ENCODE peak calls at places on chromosomes 4 and X, in nine cellular contexts. D is cardiac muscle cell; H is aorta; I is colonic mucosa; N is coronary artery; K is naive thymus-derived CD4-positive, alpha-beta T cell; S is GM12865; V is choroid plexus epithelial cell; Y is epithelial cell of proximal tubule. C is an unnamed sample.

GRCh38 chr4:152951348-152951747 is 15.2 kb downstream of the FHDC1 start:
- DNase-seq in N (no peak), I (peak; percentile 47), D (no peak), S (no peak), K (no peak), Y (no peak), H (no peak), V (peak; percentile 24), C (no peak)

GRCh38 chrX:30570505-30570904 is 7.1 kb downstream of the TASL start:
- DNase-seq in Y (no peak), V (peak; percentile 39), N (no peak), H (no peak), K (no peak), S (peak; percentile 40), I (no peak), D (peak; percentile 32), C (no peak)

GRCh38 chr4:44869222-44869882 is 143.0 kb upstream of the GNPDA2 start:
- DNase-seq in S (peak; percentile 2), N (no peak), H (no peak), V (peak; percentile 48), Y (no peak), D (no peak), I (no peak), K (no peak), C (no peak)

GRCh38 chrX:2451456-2452316 is 49.1 kb downstream of the DHRSX start:
- DNase-seq in V (peak; percentile 79), I (no peak), K (no peak), N (no peak), H (no peak), S (no peak), Y (no peak), D (peak; percentile 58), C (no peak)

GRCh38 chr4:40204507-40205258 is 7.9 kb downstream of the RHOH start:
- DNase-seq in N (no peak), I (no peak), H (no peak), K (no peak), D (no peak), V (no peak), Y (no peak), S (no peak), C (no peak)

GRCh38 chr4:66855956-66856355 is 689.3 kb downstream of the CENPC start:
- DNase-seq in K (no peak), H (no peak), N (no peak), I (no peak), V (peak; percentile 2), Y (no peak), D (peak; percentile 14), S (no peak), C (no peak)

GRCh38 chrX:52983526-52983925 is 25.2 kb upstream of the FAM156A start:
- DNase-seq in D (peak; percentile 47), K (no peak), V (peak; percentile 26), S (no peak), I (no peak), N (no peak), Y (no peak), H (no peak), C (no peak)

GRCh38 chr4:113145519-113146291 is 96.3 kb downstream of the ANK2 start:
- DNase-seq in V (no peak), I (no peak), K (no peak), S (no peak), N (peak; percentile 73), D (no peak), H (no peak), Y (no peak), C (no peak)

GRCh38 chr4:166042510-166043055 is 169.5 kb downstream of the TLL1 start:
- DNase-seq in V (no peak), I (no peak), H (no peak), K (no peak), Y (no peak), D (no peak), N (no peak), S (no peak), C (no peak)

GRCh38 chr4:17111436-17111835 is 213.0 kb upstream of the LDB2 start:
- DNase-seq in N (no peak), D (no peak), K (no peak), H (no peak), V (no peak), I (no peak), S (no peak), Y (no peak), C (no peak)

DNA sequence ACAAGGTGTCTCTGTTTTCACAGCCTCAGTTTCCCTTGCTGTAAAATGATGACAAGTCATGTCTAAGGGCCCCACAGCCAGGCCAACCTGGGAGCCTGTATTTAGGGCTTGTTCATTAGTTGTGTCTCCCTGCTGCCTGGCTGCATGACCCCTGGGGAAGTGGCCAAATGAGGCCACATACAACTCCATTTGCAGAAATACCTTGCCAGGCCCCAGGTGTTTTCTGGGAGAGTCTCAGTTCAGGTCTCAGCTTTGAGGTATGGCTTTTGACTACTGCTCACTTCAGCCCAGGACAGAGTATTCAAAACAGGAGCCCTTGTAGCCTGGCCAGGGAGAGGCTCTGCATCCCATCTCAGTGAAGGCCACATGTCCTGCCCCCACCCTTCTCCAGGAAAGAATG is 202.5 kb upstream of the MAMLD1 start:
- DNase-seq in H (no peak), N (no peak), D (no peak), S (no peak), Y (no peak), I (no peak), K (no peak), V (no peak), C (no peak)
- H3K4me3 ChIP-seq in H (no peak overlapping the region), N (no peak overlapping the region), D (no peak overlapping the region), S (no peak overlapping the region), Y (no peak overlapping the region), I (no peak overlapping the region), K (no peak overlapping the region), V (no peak overlapping the region), C (no peak overlapping the region)

DNA sequence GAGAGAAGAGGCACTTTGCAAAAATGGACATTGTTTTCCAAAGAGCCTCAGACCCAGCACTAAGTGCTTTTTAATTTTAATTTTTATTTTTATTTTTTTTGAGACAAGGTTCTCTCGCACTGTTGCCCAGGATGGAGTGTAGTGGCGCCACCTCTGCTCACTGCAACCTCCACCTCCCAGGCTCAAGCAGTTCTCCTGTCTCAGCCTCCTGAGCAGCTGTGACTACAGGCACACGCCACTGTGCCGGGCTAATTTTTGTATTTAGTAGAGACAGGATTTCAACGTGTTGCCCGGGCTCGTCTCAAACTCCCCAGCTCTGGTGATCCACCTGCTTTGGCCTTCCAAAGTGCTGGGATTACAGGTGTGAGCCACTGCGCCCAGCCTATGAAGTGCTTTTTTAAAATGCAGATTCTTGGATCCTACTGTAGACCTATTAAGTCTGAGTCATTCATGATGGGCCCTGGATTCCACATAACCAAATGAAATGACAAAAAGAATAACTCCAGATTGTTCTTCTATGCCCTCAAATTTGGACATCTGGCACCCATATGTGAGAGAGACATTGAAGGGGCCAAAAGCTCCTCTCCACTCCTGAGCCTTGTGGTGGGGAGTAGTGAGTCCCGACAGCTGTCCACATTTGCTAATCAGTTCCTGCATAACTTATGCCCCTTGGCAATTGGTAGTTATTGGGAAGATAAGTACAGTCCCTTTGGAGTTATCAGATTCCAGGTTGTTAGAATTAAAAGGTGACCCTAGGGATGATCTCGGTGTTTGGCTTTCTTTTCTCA is 3.6 kb downstream of the NOCT start:
- DNase-seq in S (no peak), I (no peak), Y (no peak), H (no peak), K (no peak), N (no peak), V (peak; percentile 41), D (no peak), C (no peak)
- H3K4me3 ChIP-seq in S (no peak overlapping the region), I (no peak overlapping the region), Y (peak overlapping the region; percentile 85), H (no peak overlapping the region), K (no peak overlapping the region), N (no peak overlapping the region), V (no peak overlapping the region), D (no peak overlapping the region), C (no peak overlapping the region)

DNA sequence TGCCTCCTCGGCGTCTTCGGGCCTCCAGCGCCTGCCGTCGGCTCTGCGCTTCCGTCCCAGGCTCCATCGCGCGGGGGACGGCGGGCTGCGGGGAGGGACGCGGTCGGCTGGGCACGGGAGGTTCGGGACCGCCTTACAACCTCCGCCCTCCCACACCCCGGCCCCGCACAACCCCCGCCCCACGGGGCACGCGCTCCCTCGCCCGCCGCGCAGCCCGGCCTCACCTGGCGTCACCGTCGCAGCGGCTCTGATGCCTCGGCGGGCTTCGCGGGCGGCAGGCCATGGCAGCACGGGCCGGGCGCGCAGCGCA is 258 bp downstream of the SLBP start:
- DNase-seq in Y (no peak), S (no peak), N (no peak), H (no peak), I (no peak), V (peak; percentile 33), K (no peak), D (peak; percentile 46), C (no peak)
- H3K4me3 ChIP-seq in Y (peak overlapping the region; percentile 93), S (peak overlapping the region; percentile 90), N (peak overlapping the region; percentile 85), H (peak overlapping the region; percentile 72), I (peak overlapping the region; percentile 96), V (peak overlapping the region; percentile 76), K (peak overlapping the region; percentile 100), D (peak overlapping the region; percentile 93), C (peak overlapping the region; percentile 80)

DNA sequence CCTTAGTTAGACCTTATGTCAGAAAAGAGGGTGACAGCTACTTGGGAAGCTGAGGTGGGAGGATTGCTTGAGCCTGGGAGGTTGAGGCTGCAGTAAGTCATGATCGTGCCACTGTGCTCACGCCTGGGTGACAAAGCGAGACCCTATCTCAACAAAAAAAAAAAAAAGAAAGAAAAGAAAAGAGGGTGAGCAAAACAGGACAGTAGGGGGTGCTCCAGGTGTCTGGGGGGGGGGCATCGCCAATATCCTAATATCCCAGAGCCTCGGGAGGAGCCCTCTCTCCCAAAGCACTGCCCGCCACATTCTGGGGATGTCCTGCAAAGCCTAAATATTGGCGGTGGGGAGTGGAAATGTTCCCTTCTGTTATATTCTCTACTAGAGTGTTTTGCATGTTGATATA is 120.9 kb upstream of the TBL1X start:
- DNase-seq in D (no peak), H (no peak), V (no peak), I (no peak), K (no peak), N (no peak), Y (no peak), S (no peak), C (no peak)
- H3K4me3 ChIP-seq in D (no peak overlapping the region), H (no peak overlapping the region), V (no peak overlapping the region), I (no peak overlapping the region), K (no peak overlapping the region), N (no peak overlapping the region), Y (no peak overlapping the region), S (no peak overlapping the region), C (no peak overlapping the region)

GRCh38 chrX:17521871-17522693 is 147.1 kb downstream of the NHS start:
- DNase-seq in V (peak; percentile 47), S (peak; percentile 6), N (no peak), H (no peak), D (peak; percentile 52), I (peak; percentile 62), K (no peak), Y (no peak), C (peak; percentile 57)
- H3K4me3 ChIP-seq in V (no peak overlapping the region), S (no peak overlapping the region), N (no peak overlapping the region), H (no peak overlapping the region), D (no peak overlapping the region), I (no peak overlapping the region), K (no peak overlapping the region), Y (no peak overlapping the region), C (no peak overlapping the region)